ENCODE peak calls at places on chromosome X, in ten cellular contexts. T is T follicular helper cell; V is stimulated activated CD4-positive, alpha-beta T cell treated with anti-CD3 and anti-CD28 coated beads, Interleukin-12 subunit alpha, Interleukin-12 subunit beta, amount 100 ng/mL, for 24 hours; J is Caki2; X is AG08395; S is activated T-cell treated with anti-CD3 and anti-CD28 coated beads, Interleukin-2, amount 50 U/mL, for 48 hours; H is A549; W is NCI-H1092; Z is kidney tubule cell; K is H54. I is an unnamed sample.

GRCh38 chrX:119541188-119541587 is 24.0 kb downstream of the STEEP1 start:
- DNase-seq in H (peak; percentile 22), T (no peak), V (no peak), X (peak; percentile 48), J (peak; percentile 49), Z (peak; percentile 79), S (no peak), K (peak; percentile 48), W (no peak), I (peak; percentile 34)

GRCh38 chrX:17654116-17654515 is 83.2 kb upstream of the SCML1 start:
- DNase-seq in S (peak; percentile 46), V (peak; percentile 32), Z (peak; percentile 22), X (no peak), T (no peak), J (no peak), K (no peak), H (no peak), W (no peak), I (no peak)

GRCh38 chrX:56729152-56729557 is at the start of gene NBDY:
- DNase-seq in Z (peak; percentile 57), K (no peak), V (peak; percentile 24), J (peak; percentile 66), H (peak; percentile 26), T (peak; percentile 10), S (peak; percentile 53), W (no peak), X (peak; percentile 26), I (no peak)

GRCh38 chrX:153580700-153581386 is 18.1 kb downstream of the CCNQ start:
- DNase-seq in Z (no peak), T (no peak), X (no peak), H (no peak), J (no peak), K (no peak), V (no peak), W (no peak), S (no peak), I (no peak)

GRCh38 chrX:128458888-128459287 is 406.7 kb upstream of the ACTRT1 start:
- DNase-seq in J (peak; percentile 2), S (no peak), H (no peak), V (no peak), T (no peak), W (no peak), K (peak; percentile 7), Z (peak; percentile 72), X (no peak), I (no peak)

GRCh38 chrX:103586314-103586646 is 965 bp downstream of the TCEAL4 start:
- DNase-seq in T (no peak), W (no peak), H (no peak), X (no peak), V (no peak), S (peak; percentile 21), J (no peak), Z (peak; percentile 8), K (no peak), I (no peak)

GRCh38 chrX:11064851-11065600 is 46.1 kb upstream of the HCCS start:
- DNase-seq in T (no peak), H (no peak), Z (peak; percentile 11), J (no peak), W (no peak), X (peak; percentile 65), S (no peak), K (no peak), V (no peak), I (no peak)

GRCh38 chrX:150848914-150849365 is 49.5 kb downstream of the CD99L2 start:
- DNase-seq in K (no peak), H (peak; percentile 62), T (no peak), V (no peak), Z (no peak), S (no peak), W (peak; percentile 81), J (no peak), X (no peak), I (no peak)

GRCh38 chrX:136635235-136635634 is 12.7 kb upstream of the CD40LG start:
- DNase-seq in K (no peak), S (peak; percentile 21), X (no peak), J (no peak), V (no peak), T (no peak), W (no peak), H (no peak), Z (no peak), I (no peak)

GRCh38 chrX:137428251-137428661 is 137.7 kb upstream of the ZIC3 start:
- DNase-seq in T (no peak), J (no peak), K (no peak), H (peak; percentile 19), Z (no peak), S (no peak), V (no peak), W (no peak), X (no peak), I (no peak)

GRCh38 chrX:103730746-103731508 is 20.2 kb downstream of the TMEM31 start:
- DNase-seq in K (peak; percentile 21), X (peak; percentile 62), Z (no peak), T (no peak), S (no peak), V (no peak), J (no peak), H (no peak), W (no peak), I (peak; percentile 20)

GRCh38 chrX:15877380-15877779 is 22.8 kb upstream of the AP1S2 start:
- DNase-seq in H (no peak), J (no peak), W (no peak), Z (peak; percentile 68), V (no peak), K (no peak), T (no peak), X (peak; percentile 23), S (no peak), I (no peak)

GRCh38 chrX:51459125-51459524 is 37.3 kb downstream of the NUDT11 start:
- DNase-seq in J (no peak), T (no peak), V (no peak), K (no peak), Z (peak; percentile 44), X (peak; percentile 5), W (no peak), S (peak; percentile 27), H (no peak), I (peak; percentile 3)